ENCODE peak calls at places on chromosome 3, in eight cellular contexts. G, H, Q, M, D, C, K and A are unnamed samples. For H3K4me1, the result is how much of the 10 kb centered on the place peaks cover.

GRCh38 chr3:14461006-14461747 is 58.8 kb downstream of the SLC6A6 start:
- DNase-seq in G (no peak), H (no peak), Q (no peak), M (no peak), D (no peak), C (no peak), K (no peak), A (no peak)

GRCh38 chr3:156792945-156793344 is 33.2 kb upstream of the LEKR1 start:
- DNase-seq in G (no peak), H (no peak), Q (no peak), M (no peak), D (no peak), C (no peak), K (no peak), A (no peak)

GRCh38 chr3:27713435-27713880 is 8.7 kb downstream of the EOMES start:
- DNase-seq in G (no peak), H (no peak), Q (no peak), M (no peak), D (no peak), C (no peak), K (no peak), A (no peak)

GRCh38 chr3:3110299-3110630 is at the start of gene IL5RA:
- DNase-seq in G (no peak), H (no peak), Q (no peak), M (no peak), D (no peak), C (peak), K (no peak), A (no peak)

GRCh38 chr3:10160346-10160745 is 4.4 kb upstream of the IRAK2 start:
- DNase-seq in G (no peak), H (no peak), Q (no peak), M (no peak), D (no peak), C (no peak), K (no peak), A (no peak)

GRCh38 chr3:151770941-151771340 is 37.2 kb downstream of the AADACL2 start:
- DNase-seq in G (no peak), H (peak), Q (peak), M (no peak), D (peak), C (no peak), K (peak), A (peak)

GRCh38 chr3:195616681-195617080 is 32.9 kb upstream of the APOD start:
- DNase-seq in G (no peak), H (no peak), Q (no peak), M (no peak), D (no peak), C (no peak), K (no peak), A (no peak)

GRCh38 chr3:174767406-174767805 is 91.7 kb upstream of the NAALADL2 start:
- DNase-seq in G (no peak), H (no peak), Q (no peak), M (no peak), D (no peak), C (no peak), K (no peak), A (no peak)

GRCh38 chr3:66489577-66489976 is 11.2 kb downstream of the LRIG1 start:
- DNase-seq in G (no peak), H (no peak), Q (no peak), M (no peak), D (no peak), C (no peak), K (no peak), A (no peak)

GRCh38 chr3:139288266-139288821 is 55.5 kb upstream of the MRPS22 start:
- DNase-seq in G (no peak), H (no peak), Q (no peak), M (peak), D (peak), C (no peak), K (peak), A (peak)

GRCh38 chr3:187783098-187783497 is 37.8 kb upstream of the BCL6 start:
- DNase-seq in G (no peak), H (no peak), Q (no peak), M (no peak), D (peak), C (no peak), K (peak), A (no peak)

GRCh38 chr3:139084176-139084575 is 39.5 kb upstream of the PRR23C start:
- DNase-seq in G (no peak), H (no peak), Q (no peak), M (no peak), D (no peak), C (no peak), K (no peak), A (no peak)

GRCh38 chr3:188594137-188594536 is 440.2 kb downstream of the LPP start:
- DNase-seq in G (no peak), H (no peak), Q (no peak), M (no peak), D (no peak), C (no peak), K (no peak), A (no peak)

GRCh38 chr3:126082334-126083137 is 1.4 kb downstream of the SLC41A3 start:
- DNase-seq in G (no peak), H (no peak), Q (no peak), M (no peak), D (no peak), C (no peak), K (no peak), A (no peak)

GRCh38 chr3:84974347-84974746 is 15.6 kb downstream of the CADM2 start:
- DNase-seq in G (no peak), H (no peak), Q (no peak), M (no peak), D (no peak), C (no peak), K (no peak), A (no peak)

GRCh38 chr3:127112796-127113570 is 79.9 kb upstream of the PRR23E start:
- DNase-seq in G (no peak), H (no peak), Q (no peak), M (no peak), D (no peak), C (no peak), K (no peak), A (no peak)

GRCh38 chr3:134852893-134853351 is 57.9 kb downstream of the EPHB1 start:
- DNase-seq in G (no peak), H (no peak), Q (no peak), M (no peak), D (no peak), C (no peak), K (no peak), A (peak)
- H3K4me1 ChIP-seq in G (under half), H (under half), Q (under half), M (under half), D (under half), C (under half), K (under half), A (under half)

DNA sequence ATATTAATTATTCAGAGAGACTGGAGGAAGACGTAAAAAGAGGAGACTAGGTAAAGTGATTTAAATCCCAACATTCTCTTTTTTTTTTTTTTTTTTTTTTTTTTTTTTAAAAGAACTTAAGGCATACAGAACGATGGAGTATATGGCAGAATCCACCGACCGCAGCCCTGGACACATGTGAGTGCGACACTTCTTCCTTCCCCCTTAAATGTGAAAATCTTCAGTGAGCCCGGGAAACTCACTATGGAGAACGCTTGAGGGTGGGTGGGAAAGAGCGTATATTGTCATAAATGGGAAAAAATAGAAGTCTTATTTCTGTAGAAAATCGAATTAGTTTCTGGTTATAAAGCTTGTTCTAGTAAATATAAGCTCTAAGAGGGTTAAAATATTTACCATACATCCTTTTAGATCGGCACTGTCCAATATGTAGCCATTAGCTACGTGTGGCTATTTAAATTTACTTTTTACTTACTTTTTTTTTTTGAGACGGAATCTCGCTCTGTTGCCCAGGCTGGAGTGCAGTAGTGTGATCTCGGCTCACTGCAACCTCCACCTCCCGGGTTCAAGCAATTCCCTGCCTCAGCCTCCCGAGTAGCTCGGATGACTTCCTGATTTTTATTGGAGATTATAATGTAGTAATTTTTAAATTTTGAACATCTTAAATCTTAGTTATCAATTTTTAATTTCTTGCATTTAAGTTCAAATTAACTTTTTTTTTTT is 930 bp downstream of the NMD3 start:
- DNase-seq in G (no peak), H (no peak), Q (no peak), M (no peak), D (no peak), C (peak), K (no peak), A (peak)
- H3K27ac ChIP-seq in G (peak), H (peak), Q (peak), M (peak), D (peak), C (peak), K (peak), A (no peak)

GRCh38 chr3:133572158-133573053 is 1.1 kb upstream of the CDV3 start:
- DNase-seq in G (no peak), H (no peak), Q (no peak), M (no peak), D (no peak), C (no peak), K (no peak), A (no peak)
- H3K4me1 ChIP-seq in G (under half), H (under half), Q (under half), M (under half), D (half or more), C (under half), K (half or more), A (under half)

GRCh38 chr3:33209357-33209756 is 9.3 kb downstream of the SUSD5 start:
- DNase-seq in G (no peak), H (no peak), Q (no peak), M (no peak), D (no peak), C (no peak), K (no peak), A (no peak)

GRCh38 chr3:33211444-33211843 is 7.2 kb downstream of the SUSD5 start:
- DNase-seq in G (no peak), H (no peak), Q (no peak), M (no peak), D (no peak), C (no peak), K (no peak), A (peak)

GRCh38 chr3:33215739-33216138 is 2.9 kb downstream of the SUSD5 start:
- DNase-seq in G (no peak), H (no peak), Q (no peak), M (no peak), D (no peak), C (no peak), K (no peak), A (no peak)

GRCh38 chr3:33218072-33218445 is 551 bp downstream of the SUSD5 start:
- DNase-seq in G (no peak), H (no peak), Q (no peak), M (no peak), D (no peak), C (no peak), K (no peak), A (no peak)

DNA sequence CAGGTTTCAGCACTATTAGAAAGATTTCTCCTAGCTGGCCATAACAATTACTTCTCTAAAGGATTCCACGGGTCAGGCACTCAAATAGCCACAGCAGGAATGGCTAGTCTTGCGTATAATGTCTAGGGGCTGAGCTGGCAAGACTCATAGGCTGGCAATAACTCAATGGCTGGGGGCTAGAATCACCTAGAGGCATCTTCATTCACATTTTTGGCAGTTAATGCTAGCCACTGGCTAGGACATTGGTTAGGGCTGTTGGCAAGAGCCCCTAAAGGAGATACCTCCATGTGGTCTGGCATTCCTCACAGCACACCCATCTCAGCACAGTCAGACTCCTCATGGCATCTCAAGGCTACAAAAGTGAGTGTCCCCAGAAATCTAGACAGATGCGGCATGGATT is 6.2 kb downstream of the SUSD5 start:
- DNase-seq in G (no peak), H (no peak), Q (no peak), M (no peak), D (no peak), C (no peak), K (no peak), A (no peak)
- H3K27ac ChIP-seq in G (no peak), H (no peak), Q (no peak), M (no peak), D (no peak), C (no peak), K (no peak), A (peak)

DNA sequence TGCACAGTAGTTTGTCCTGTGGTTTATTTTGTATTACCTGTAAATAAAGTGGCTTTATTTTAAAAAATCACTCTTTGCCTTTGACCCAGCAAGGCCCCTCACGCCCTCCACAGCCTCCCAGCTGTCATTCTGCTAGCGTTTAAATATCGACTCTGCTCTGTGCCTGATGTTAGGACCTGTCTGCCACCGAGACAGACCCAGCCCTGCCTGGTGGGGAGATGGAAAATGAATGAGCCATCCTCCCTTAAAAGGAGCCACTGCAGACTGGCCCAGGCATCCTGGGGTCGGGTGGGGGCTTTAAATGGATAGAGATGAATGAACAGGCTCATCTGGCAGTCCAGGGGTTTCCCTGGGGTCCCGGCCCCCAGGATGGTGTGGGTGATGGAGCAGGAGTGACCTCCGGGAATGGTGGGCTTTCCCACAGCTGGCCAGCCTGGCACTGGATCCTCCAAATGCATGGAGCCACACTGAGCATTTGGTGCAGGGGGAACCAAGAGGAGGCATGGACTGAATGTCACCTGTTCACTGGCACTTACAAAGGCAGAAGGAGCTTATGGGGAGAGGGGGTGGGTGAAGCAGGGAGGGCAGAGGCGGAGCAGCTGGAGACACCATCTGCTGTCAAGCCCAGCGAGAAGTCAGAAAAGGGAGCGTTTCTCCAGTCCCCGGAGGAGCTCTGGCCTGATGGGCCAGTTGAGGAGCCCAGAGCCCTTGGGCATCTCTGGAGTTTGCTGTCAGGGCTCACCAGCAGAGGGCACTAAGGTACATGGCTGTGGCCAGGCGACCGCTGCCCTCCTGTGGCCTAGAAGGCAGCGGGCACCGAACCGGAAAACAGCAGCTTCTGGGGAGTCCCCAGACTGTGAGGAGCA is 11.9 kb downstream of the GRM2 start:
- DNase-seq in G (no peak), H (peak), Q (no peak), M (no peak), D (peak), C (peak), K (peak), A (peak)
- H3K4me1 ChIP-seq in G (under half), H (under half), Q (under half), M (under half), D (under half), C (under half), K (under half), A (under half)